ENCODE peak calls at places on chromosome 16, in four cellular contexts. One of them, this sample, is unnamed.

GRCh38 chr16:31265329-31266245 is 5.8 kb downstream of the ITGAM start:
- DNase-seq in HepG2: no peak
- DNase-seq in WTC11: peak
- DNase-seq in K562: peak
- DNase-seq in this sample: no peak

GRCh38 chr16:57802635-57803412 is 533 bp upstream of the KIFC3 start:
- DNase-seq in HepG2: peak
- DNase-seq in WTC11: peak
- DNase-seq in K562: no peak
- DNase-seq in this sample: no peak

GRCh38 chr16:81480856-81481821 is 36.5 kb downstream of the CMIP start:
- DNase-seq in HepG2: peak
- DNase-seq in WTC11: no peak
- DNase-seq in K562: peak
- DNase-seq in this sample: no peak

GRCh38 chr16:361872-362701 is 8.3 kb downstream of the MRPL28 start:
- DNase-seq in HepG2: peak
- DNase-seq in WTC11: peak
- DNase-seq in K562: peak
- DNase-seq in this sample: peak

GRCh38 chr16:25966172-25967097 is 274.7 kb downstream of the HS3ST4 start:
- DNase-seq in HepG2: no peak
- DNase-seq in WTC11: no peak
- DNase-seq in K562: no peak
- DNase-seq in this sample: no peak

GRCh38 chr16:58020628-58021521 is 4.7 kb upstream of the MMP15 start:
- DNase-seq in HepG2: peak
- DNase-seq in WTC11: peak
- DNase-seq in K562: peak
- DNase-seq in this sample: peak

GRCh38 chr16:11980167-11980844 is 3.8 kb downstream of the SNX29 start:
- DNase-seq in HepG2: no peak
- DNase-seq in WTC11: no peak
- DNase-seq in K562: no peak
- DNase-seq in this sample: no peak

GRCh38 chr16:57137566-57138273 is 45.3 kb downstream of the CPNE2 start:
- DNase-seq in HepG2: no peak
- DNase-seq in WTC11: no peak
- DNase-seq in K562: no peak
- DNase-seq in this sample: no peak

GRCh38 chr16:83300326-83300725 is 507.5 kb upstream of the HSBP1 start:
- DNase-seq in HepG2: no peak
- DNase-seq in WTC11: no peak
- DNase-seq in K562: no peak
- DNase-seq in this sample: no peak

GRCh38 chr16:87895641-87896141 is 26.4 kb upstream of the SLC7A5 start:
- DNase-seq in HepG2: no peak
- DNase-seq in WTC11: no peak
- DNase-seq in K562: no peak
- DNase-seq in this sample: no peak

GRCh38 chr16:80931985-80932720 is 74.5 kb downstream of the CMC2 start:
- DNase-seq in HepG2: peak
- DNase-seq in WTC11: peak
- DNase-seq in K562: no peak
- DNase-seq in this sample: no peak

GRCh38 chr16:20675488-20676267 is 21.8 kb downstream of the ACSM1 start:
- DNase-seq in HepG2: peak
- DNase-seq in WTC11: peak
- DNase-seq in K562: peak
- DNase-seq in this sample: no peak

GRCh38 chr16:14181371-14182050 is 110.4 kb downstream of the MRTFB start:
- DNase-seq in HepG2: no peak
- DNase-seq in WTC11: no peak
- DNase-seq in K562: no peak
- DNase-seq in this sample: no peak

GRCh38 chr16:4936181-4936990 is 562 bp downstream of the PPL start:
- DNase-seq in HepG2: no peak
- DNase-seq in WTC11: peak
- DNase-seq in K562: peak
- DNase-seq in this sample: no peak

GRCh38 chr16:49081556-49081955 is 200.1 kb downstream of the CBLN1 start:
- DNase-seq in HepG2: no peak
- DNase-seq in WTC11: no peak
- DNase-seq in K562: no peak
- DNase-seq in this sample: no peak

GRCh38 chr16:47028767-47029377 is 55.4 kb upstream of the DNAJA2 start:
- DNase-seq in HepG2: no peak
- DNase-seq in WTC11: no peak
- DNase-seq in K562: no peak
- DNase-seq in this sample: no peak

GRCh38 chr16:19835989-19836421 is 48.6 kb downstream of the GPRC5B start:
- DNase-seq in HepG2: no peak
- DNase-seq in WTC11: no peak
- DNase-seq in K562: no peak
- DNase-seq in this sample: no peak

GRCh38 chr16:69831212-69832123 is 69.3 kb downstream of the WWP2 start:
- DNase-seq in HepG2: peak
- DNase-seq in WTC11: no peak
- DNase-seq in K562: no peak
- DNase-seq in this sample: no peak

GRCh38 chr16:23941963-23942564 is 106.3 kb downstream of the PRKCB start:
- DNase-seq in HepG2: no peak
- DNase-seq in WTC11: no peak
- DNase-seq in K562: no peak
- DNase-seq in this sample: no peak

GRCh38 chr16:1379054-1379862 is 27.5 kb downstream of the GNPTG start:
- DNase-seq in HepG2: peak
- DNase-seq in WTC11: peak
- DNase-seq in K562: peak
- DNase-seq in this sample: peak
- TF ChIP-seq ELF4 in HepG2: no peak
- TF ChIP-seq ELF4 in WTC11: no peak
- TF ChIP-seq ELF4 in K562: no peak
- TF ChIP-seq ELF4 in this sample: no peak

GRCh38 chr16:2857451-2858244 is at the start of gene PRSS22:
- DNase-seq in HepG2: no peak
- DNase-seq in WTC11: peak
- DNase-seq in K562: peak
- DNase-seq in this sample: peak
- TF ChIP-seq ELF4 in HepG2: no peak
- TF ChIP-seq ELF4 in WTC11: no peak
- TF ChIP-seq ELF4 in K562: no peak
- TF ChIP-seq ELF4 in this sample: no peak

DNA sequence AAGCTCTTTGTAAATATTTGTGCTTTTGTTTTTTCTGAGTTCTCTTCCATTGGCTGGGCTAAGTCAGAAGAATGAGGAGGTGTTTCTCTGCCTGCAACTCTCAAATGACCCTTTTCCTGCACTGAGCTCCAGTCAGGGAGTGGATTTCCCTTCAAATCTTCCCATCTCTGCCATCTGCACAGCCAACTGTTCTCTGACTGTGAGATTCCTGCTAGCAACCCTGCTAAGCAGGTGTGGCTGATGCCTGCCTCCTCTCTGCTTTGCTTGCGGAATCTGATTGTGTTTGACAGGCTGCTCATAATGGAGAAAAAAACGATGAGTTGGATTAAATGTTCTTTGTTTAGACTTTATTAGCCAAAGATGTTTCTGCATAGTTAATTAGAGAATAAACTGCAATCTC is 519.8 kb downstream of the TMEM114 start:
- DNase-seq in HepG2: no peak
- DNase-seq in WTC11: no peak
- DNase-seq in K562: no peak
- DNase-seq in this sample: no peak
- TF ChIP-seq ELF4 in HepG2: no peak
- TF ChIP-seq ELF4 in WTC11: no peak
- TF ChIP-seq ELF4 in K562: no peak
- TF ChIP-seq ELF4 in this sample: no peak

GRCh38 chr16:85354623-85355514 is 242.6 kb upstream of the CIBAR2 start:
- DNase-seq in HepG2: no peak
- DNase-seq in WTC11: no peak
- DNase-seq in K562: peak
- DNase-seq in this sample: no peak
- TF ChIP-seq ELF4 in HepG2: no peak
- TF ChIP-seq ELF4 in WTC11: no peak
- TF ChIP-seq ELF4 in K562: no peak
- TF ChIP-seq ELF4 in this sample: no peak

DNA sequence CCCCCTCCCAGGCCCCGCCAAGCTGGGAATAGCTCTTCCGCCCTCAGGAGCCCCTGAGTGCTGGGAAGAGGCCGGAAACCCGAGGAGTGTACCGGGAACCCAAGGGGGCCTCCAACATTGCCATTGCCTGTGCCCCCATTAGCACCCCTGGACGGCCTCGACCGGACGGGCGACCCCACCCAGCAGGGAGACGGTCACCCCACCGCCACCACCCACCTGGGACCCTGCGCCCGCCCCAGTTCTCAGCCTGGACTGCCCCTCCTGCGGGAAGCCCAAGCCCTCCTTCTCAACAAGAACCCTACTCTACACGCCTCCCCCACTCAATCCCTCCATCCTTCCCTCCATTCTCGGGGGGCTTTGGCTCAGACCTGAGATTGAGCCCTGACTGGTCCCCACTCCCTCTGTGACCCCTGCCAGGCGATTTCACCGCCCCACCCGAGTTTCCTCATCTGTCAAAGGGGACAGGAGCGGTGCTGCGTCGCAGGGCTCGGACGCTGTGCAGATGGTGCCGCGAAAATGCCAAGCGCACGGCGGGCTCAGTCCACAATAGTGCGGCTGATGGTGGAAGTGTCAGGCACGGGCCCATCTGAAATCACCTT is 1.8 kb downstream of the CARHSP1 start:
- DNase-seq in HepG2: no peak
- DNase-seq in WTC11: no peak
- DNase-seq in K562: no peak
- DNase-seq in this sample: no peak
- TF ChIP-seq ELF4 in HepG2: no peak
- TF ChIP-seq ELF4 in WTC11: no peak
- TF ChIP-seq ELF4 in K562: no peak
- TF ChIP-seq ELF4 in this sample: no peak

DNA sequence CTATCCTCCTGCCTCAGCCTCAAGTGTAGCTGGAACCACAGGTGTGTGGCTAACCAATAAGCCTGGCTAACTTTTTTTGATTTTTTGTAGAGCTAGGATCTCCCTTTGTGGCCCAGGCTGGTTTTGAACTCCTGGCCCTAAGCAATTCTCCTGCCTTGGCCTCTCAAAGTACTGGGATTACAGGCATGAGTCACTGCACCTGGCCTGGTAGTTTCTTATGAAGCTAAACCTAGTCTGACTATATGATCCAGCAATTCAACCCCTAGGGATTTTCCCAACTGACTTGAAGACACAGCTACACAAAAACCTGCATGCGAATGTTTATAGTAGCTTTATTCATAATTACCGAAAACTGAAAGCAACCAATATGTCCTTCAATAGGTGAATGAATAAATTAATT is 176.2 kb upstream of the IRX3 start:
- DNase-seq in HepG2: no peak
- DNase-seq in WTC11: no peak
- DNase-seq in K562: no peak
- DNase-seq in this sample: no peak
- TF ChIP-seq ELF4 in HepG2: no peak
- TF ChIP-seq ELF4 in WTC11: no peak
- TF ChIP-seq ELF4 in K562: no peak
- TF ChIP-seq ELF4 in this sample: no peak

GRCh38 chr16:3152022-3152272 is 17.1 kb downstream of the ZNF213 start:
- DNase-seq in HepG2: no peak
- DNase-seq in WTC11: no peak
- DNase-seq in K562: no peak
- DNase-seq in this sample: no peak
- TF ChIP-seq ELF4 in HepG2: no peak
- TF ChIP-seq ELF4 in WTC11: no peak
- TF ChIP-seq ELF4 in K562: no peak
- TF ChIP-seq ELF4 in this sample: no peak